ENCODE peak calls at places on chromosomes 2 and 18, in six cellular contexts. H is H1, A is mesenchymal stem cell, G is H9, J is neuronal stem cell, P is IMR-90. R is an unnamed sample.

GRCh38 chr2:137508739-137509384 is 455.4 kb upstream of the HNMT start:
- DNase-seq in H (no peak), A (no peak), G (peak), J (no peak), P (no peak), R (peak)

GRCh38 chr2:193331701-193332100 is 1137.0 kb upstream of the TMEFF2 start:
- DNase-seq in H (no peak), A (no peak), G (no peak), J (no peak), P (no peak), R (no peak)

GRCh38 chr2:120929829-120930228 is 194.2 kb downstream of the GLI2 start:
- DNase-seq in H (no peak), A (no peak), G (no peak), J (no peak), P (peak), R (no peak)

GRCh38 chr18:49406863-49407262 is 53.6 kb downstream of the DYM start:
- DNase-seq in H (no peak), A (no peak), G (no peak), J (no peak), P (no peak), R (no peak)

GRCh38 chr2:234249873-234250272 is 199.4 kb downstream of the SPP2 start:
- DNase-seq in H (no peak), A (no peak), G (no peak), J (no peak), P (peak), R (peak)

GRCh38 chr2:239626971-239627598 is 226.3 kb upstream of the HDAC4 start:
- DNase-seq in H (no peak), A (no peak), G (no peak), J (no peak), P (no peak), R (no peak)

GRCh38 chr2:220279372-220279771 is 651.9 kb downstream of the SLC4A3 start:
- DNase-seq in H (no peak), A (no peak), G (no peak), J (no peak), P (peak), R (peak)

GRCh38 chr2:223973606-223974005 is 16.3 kb downstream of the MRPL44 start:
- DNase-seq in H (no peak), A (no peak), G (no peak), J (no peak), P (no peak), R (no peak)

GRCh38 chr2:132640116-132640515 is 29.9 kb downstream of the LYPD1 start:
- DNase-seq in H (no peak), A (no peak), G (no peak), J (no peak), P (peak), R (no peak)

GRCh38 chr2:113124984-113125855 is 2.2 kb upstream of the IL1RN start:
- DNase-seq in H (no peak), A (peak), G (no peak), J (no peak), P (no peak), R (peak)

GRCh38 chr18:11689972-11690570 is 1.0 kb downstream of the GNAL start:
- DNase-seq in H (no peak), A (peak), G (peak), J (no peak), P (peak), R (no peak)

GRCh38 chr2:24920813-24921441 is 890 bp upstream of the ADCY3 start:
- DNase-seq in H (no peak), A (peak), G (no peak), J (no peak), P (no peak), R (peak)

GRCh38 chr2:39301352-39301751 is 57.6 kb upstream of the CDKL4 start:
- DNase-seq in H (no peak), A (no peak), G (no peak), J (no peak), P (no peak), R (no peak)

GRCh38 chr2:5507374-5507773 is 184.8 kb upstream of the SOX11 start:
- DNase-seq in H (no peak), A (no peak), G (no peak), J (no peak), P (no peak), R (no peak)

GRCh38 chr18:3037423-3037915 is 24.5 kb upstream of the LPIN2 start:
- DNase-seq in H (no peak), A (peak), G (no peak), J (no peak), P (peak), R (peak)

GRCh38 chr2:9408641-9409151 is 14.6 kb downstream of the ITGB1BP1 start:
- DNase-seq in H (no peak), A (no peak), G (no peak), J (no peak), P (no peak), R (no peak)

GRCh38 chr2:241922396-241922795 is 52.9 kb downstream of the RTP5 start:
- DNase-seq in H (no peak), A (no peak), G (no peak), J (no peak), P (no peak), R (no peak)

GRCh38 chr2:191728710-191729597 is 51.0 kb downstream of the NABP1 start:
- DNase-seq in H (no peak), A (no peak), G (no peak), J (no peak), P (peak), R (no peak)

GRCh38 chr18:21701621-21702020 is 3.0 kb downstream of the ABHD3 start:
- DNase-seq in H (no peak), A (no peak), G (no peak), J (no peak), P (no peak), R (no peak)

GRCh38 chr2:181005326-181005655 is 24.9 kb downstream of the UBE2E3 start:
- DNase-seq in H (no peak), A (no peak), G (no peak), J (no peak), P (no peak), R (no peak)

GRCh38 chr2:694174-694573 is 17.0 kb upstream of the TMEM18 start:
- DNase-seq in H (no peak), A (peak), G (no peak), J (no peak), P (peak), R (no peak)

GRCh38 chr2:696463-696862 is 19.3 kb upstream of the TMEM18 start:
- DNase-seq in H (no peak), A (no peak), G (no peak), J (no peak), P (no peak), R (no peak)

GRCh38 chr2:696999-697627 is 19.9 kb upstream of the TMEM18 start:
- DNase-seq in H (no peak), A (no peak), G (no peak), J (no peak), P (no peak), R (no peak)

GRCh38 chr2:693606-694005 is 16.4 kb upstream of the TMEM18 start:
- DNase-seq in H (no peak), A (peak), G (no peak), J (no peak), P (peak), R (no peak)

GRCh38 chr2:695111-695510 is 17.9 kb upstream of the TMEM18 start:
- DNase-seq in H (no peak), A (no peak), G (no peak), J (no peak), P (no peak), R (no peak)
- H3K14ac ChIP-seq in H (no peak), A (no peak), G (no peak), J (no peak), P (no peak), R (no peak)

GRCh38 chr2:8219631-8220393 is 462.0 kb upstream of the ID2 start:
- DNase-seq in H (no peak), A (no peak), G (no peak), J (no peak), P (no peak), R (no peak)
- H3K14ac ChIP-seq in H (no peak), A (no peak), G (no peak), J (peak), P (no peak), R (no peak)

GRCh38 chr2:4269885-4270284 is 566.5 kb downstream of the DCDC2C start:
- DNase-seq in H (no peak), A (no peak), G (no peak), J (no peak), P (no peak), R (no peak)
- H3K14ac ChIP-seq in H (no peak), A (no peak), G (no peak), J (no peak), P (no peak), R (no peak)

GRCh38 chr2:16411788-16412187 is 253.8 kb downstream of the CYRIA start:
- DNase-seq in H (no peak), A (no peak), G (no peak), J (no peak), P (no peak), R (peak)
- H3K14ac ChIP-seq in H (no peak), A (no peak), G (no peak), J (no peak), P (no peak), R (no peak)

GRCh38 chr2:85435220-85435958 is 16.9 kb downstream of the SH2D6 start:
- DNase-seq in H (no peak), A (no peak), G (no peak), J (no peak), P (no peak), R (no peak)
- H3K14ac ChIP-seq in H (no peak), A (no peak), G (no peak), J (peak), P (no peak), R (no peak)

GRCh38 chr2:20173496-20174402 is 51.2 kb downstream of the SDC1 start:
- DNase-seq in H (no peak), A (no peak), G (peak), J (no peak), P (no peak), R (no peak)

GRCh38 chr2:20173064-20173463 is 51.9 kb downstream of the SDC1 start:
- DNase-seq in H (no peak), A (no peak), G (peak), J (no peak), P (no peak), R (no peak)

GRCh38 chr2:20171445-20171977 is 53.4 kb downstream of the SDC1 start:
- DNase-seq in H (no peak), A (no peak), G (peak), J (no peak), P (no peak), R (no peak)

GRCh38 chr2:20170646-20171250 is 54.2 kb downstream of the SDC1 start:
- DNase-seq in H (no peak), A (no peak), G (peak), J (no peak), P (no peak), R (no peak)

DNA sequence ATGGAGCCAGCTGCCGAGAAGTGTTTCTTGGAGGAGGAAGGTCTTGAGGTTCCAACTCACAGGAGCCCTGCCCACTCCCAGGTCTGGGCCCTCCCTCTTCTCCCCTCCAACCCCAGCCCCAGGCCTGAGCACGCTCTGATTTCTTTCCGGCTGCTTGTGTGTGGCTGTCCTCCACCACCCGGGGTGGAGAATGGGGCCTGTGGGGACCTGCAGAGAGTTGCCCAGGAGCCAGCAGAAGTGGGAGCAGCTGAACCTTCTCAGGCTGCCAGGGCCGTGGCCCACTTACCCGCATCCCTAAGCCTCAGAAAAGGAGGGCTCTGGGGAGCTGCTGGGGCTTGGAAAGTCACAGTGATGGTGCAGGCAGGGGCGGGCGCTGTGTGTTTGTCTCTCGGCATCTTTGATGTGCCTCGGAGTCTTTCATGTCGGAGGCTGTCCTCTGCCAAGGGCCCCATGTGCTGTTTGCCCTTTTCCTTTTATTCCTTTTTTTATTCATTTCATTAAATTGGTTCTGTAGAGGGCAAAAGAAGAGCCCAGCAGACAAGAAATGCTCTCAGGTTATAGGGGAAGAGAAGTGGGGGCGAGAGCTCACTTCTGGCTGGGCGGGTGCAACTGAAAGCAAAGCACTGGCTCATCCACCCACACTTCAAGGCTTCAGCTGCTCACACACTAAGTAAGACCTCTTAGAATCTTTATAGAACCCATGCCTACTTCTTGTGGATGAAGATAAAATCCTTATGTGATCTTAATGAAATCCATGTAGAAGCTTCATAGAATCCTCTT is 52.5 kb downstream of the SDC1 start:
- DNase-seq in H (no peak), A (no peak), G (peak), J (no peak), P (no peak), R (no peak)
- H3K14ac ChIP-seq in H (no peak), A (no peak), G (no peak), J (no peak), P (no peak), R (no peak)

GRCh38 chr2:21099281-21099907 is 24.4 kb upstream of the TDRD15 start:
- DNase-seq in H (no peak), A (no peak), G (no peak), J (no peak), P (no peak), R (no peak)

GRCh38 chr2:21095714-21096113 is 28.1 kb upstream of the TDRD15 start:
- DNase-seq in H (no peak), A (no peak), G (no peak), J (no peak), P (no peak), R (no peak)

GRCh38 chr2:21096458-21096857 is 27.3 kb upstream of the TDRD15 start:
- DNase-seq in H (no peak), A (no peak), G (no peak), J (no peak), P (no peak), R (peak)

GRCh38 chr2:21098294-21098693 is 25.5 kb upstream of the TDRD15 start:
- DNase-seq in H (no peak), A (no peak), G (no peak), J (no peak), P (no peak), R (no peak)

GRCh38 chr2:21097331-21097730 is 26.4 kb upstream of the TDRD15 start:
- DNase-seq in H (no peak), A (no peak), G (no peak), J (no peak), P (no peak), R (no peak)
- H3K14ac ChIP-seq in H (no peak), A (no peak), G (no peak), J (no peak), P (no peak), R (no peak)

DNA sequence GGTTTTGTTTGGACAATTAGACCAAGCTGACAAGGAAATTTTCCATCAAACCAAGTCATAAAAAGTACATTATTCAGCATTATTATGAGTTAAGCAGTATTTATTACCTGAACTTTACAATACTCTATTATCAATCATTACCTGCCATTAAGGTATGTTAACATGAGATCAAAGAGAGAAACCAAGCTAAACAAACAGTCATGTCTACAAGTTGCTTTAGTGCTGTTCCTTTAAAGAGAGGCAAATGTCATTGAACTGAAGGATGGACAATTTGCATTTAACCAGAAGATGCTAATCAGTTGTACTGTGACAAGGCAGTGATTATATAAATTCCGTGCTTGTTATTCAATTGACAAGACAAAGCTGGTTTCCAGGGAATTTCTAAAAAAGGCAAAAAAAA is 382.5 kb downstream of the LNPK start:
- DNase-seq in H (no peak), A (no peak), G (no peak), J (no peak), P (no peak), R (no peak)
- H3K14ac ChIP-seq in H (no peak), A (no peak), G (no peak), J (no peak), P (no peak), R (no peak)

DNA sequence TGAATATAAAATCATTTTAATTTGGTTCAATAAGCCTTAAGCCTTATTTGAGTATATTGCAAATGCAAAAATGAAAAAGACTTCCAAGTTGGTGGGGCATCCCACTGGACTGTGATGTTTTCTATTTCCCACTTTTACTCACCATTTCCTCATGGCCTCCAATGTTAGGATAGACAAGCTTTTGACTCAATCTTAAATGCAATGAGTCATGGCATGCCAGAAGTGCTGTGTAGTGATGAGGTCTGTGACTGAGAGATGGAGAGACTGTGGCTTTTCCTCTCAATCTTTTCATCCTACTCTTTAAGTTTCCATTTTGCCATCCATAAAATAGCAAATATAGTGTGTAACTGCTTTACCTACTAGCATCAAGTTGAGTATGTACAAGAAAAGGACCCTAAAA is 1401.2 kb upstream of the CELF4 start:
- DNase-seq in H (no peak), A (peak), G (no peak), J (no peak), P (no peak), R (peak)
- H3K14ac ChIP-seq in H (no peak), A (no peak), G (no peak), J (no peak), P (no peak), R (no peak)

DNA sequence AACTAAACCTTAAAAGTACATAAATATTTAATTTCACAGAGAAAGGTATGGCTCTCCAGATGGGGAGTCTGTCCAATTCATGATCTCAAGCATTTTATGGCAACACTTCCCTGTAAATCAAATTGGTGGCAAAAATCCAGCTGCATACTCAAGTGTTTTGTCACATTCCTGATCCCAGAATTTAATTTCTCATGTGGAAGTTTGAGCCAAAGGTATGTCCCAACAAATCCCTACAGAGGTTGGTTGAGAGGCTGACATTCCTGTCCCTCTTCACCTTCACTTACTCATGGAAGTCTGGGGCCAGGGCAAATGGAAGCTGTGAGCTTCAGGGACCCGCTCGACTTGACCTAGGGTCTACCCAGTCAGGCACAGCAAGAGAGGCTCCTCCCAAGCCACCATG is 17.7 kb downstream of the KLF7 start:
- DNase-seq in H (no peak), A (no peak), G (no peak), J (no peak), P (peak), R (no peak)
- H3K14ac ChIP-seq in H (no peak), A (no peak), G (no peak), J (no peak), P (no peak), R (no peak)

R was measured in trophoblast cell.